ENCODE peak calls at places on chromosomes 2 and 18, in ten cellular contexts. S, N, B, F, D, J, O, I, M and C are unnamed samples.
A peak's percentile ranks its signal among the peaks of the same experiment; 100 is the strongest.

GRCh38 chr2:136828162-136828561 is 62.8 kb downstream of the THSD7B start:
- DNase-seq in S (no peak), N (no peak), B (no peak), F (no peak), D (no peak), J (no peak), O (no peak), I (no peak), M (no peak), C (no peak)

GRCh38 chr2:112150851-112151250 is 12.7 kb downstream of the FBLN7 start:
- DNase-seq in S (no peak), N (no peak), B (no peak), F (peak; percentile 45), D (peak; percentile 13), J (no peak), O (no peak), I (peak; percentile 51), M (no peak), C (no peak)

GRCh38 chr18:51017140-51017874 is 12.7 kb upstream of the SMAD4 start:
- DNase-seq in S (no peak), N (peak; percentile 38), B (peak; percentile 87), F (no peak), D (no peak), J (no peak), O (no peak), I (no peak), M (peak; percentile 40), C (no peak)

GRCh38 chr2:233358864-233359386 is 4.6 kb downstream of the DGKD start:
- DNase-seq in S (no peak), N (no peak), B (no peak), F (no peak), D (no peak), J (no peak), O (no peak), I (no peak), M (no peak), C (no peak)

GRCh38 chr2:15605721-15606120 is 14.1 kb downstream of the DDX1 start:
- DNase-seq in S (no peak), N (no peak), B (no peak), F (no peak), D (no peak), J (no peak), O (no peak), I (no peak), M (no peak), C (no peak)

GRCh38 chr2:127174977-127175376 is 45.1 kb downstream of the CYP27C1 start:
- DNase-seq in S (no peak), N (no peak), B (no peak), F (peak; percentile 72), D (peak; percentile 40), J (peak; percentile 39), O (peak; percentile 74), I (peak; percentile 27), M (peak; percentile 50), C (peak; percentile 75)

GRCh38 chr2:190948671-190949070 is 65.3 kb downstream of the STAT1 start:
- DNase-seq in S (no peak), N (no peak), B (no peak), F (no peak), D (no peak), J (peak; percentile 42), O (peak; percentile 53), I (no peak), M (no peak), C (peak; percentile 64)

GRCh38 chr18:61286867-61287266 is 46.4 kb upstream of the CDH20 start:
- DNase-seq in S (no peak), N (no peak), B (no peak), F (no peak), D (no peak), J (no peak), O (no peak), I (no peak), M (no peak), C (no peak)

GRCh38 chr2:122070241-122070731 is 314.8 kb downstream of the TSN start:
- DNase-seq in S (no peak), N (no peak), B (peak; percentile 48), F (no peak), D (no peak), J (no peak), O (peak; percentile 39), I (no peak), M (no peak), C (no peak)

GRCh38 chr18:9763157-9763556 is 55.1 kb downstream of the RAB31 start:
- DNase-seq in S (no peak), N (no peak), B (no peak), F (no peak), D (no peak), J (no peak), O (no peak), I (no peak), M (no peak), C (no peak)

GRCh38 chr2:50957880-50958279 is 74.1 kb downstream of the NRXN1 start:
- DNase-seq in S (no peak), N (no peak), B (no peak), F (no peak), D (no peak), J (peak; percentile 82), O (peak; percentile 81), I (no peak), M (no peak), C (no peak)

GRCh38 chr2:155062250-155062985 is 363.9 kb downstream of the KCNJ3 start:
- DNase-seq in S (no peak), N (no peak), B (no peak), F (no peak), D (no peak), J (no peak), O (no peak), I (no peak), M (no peak), C (no peak)

GRCh38 chr18:13137939-13138821 is 80.4 kb upstream of the LDLRAD4 start:
- DNase-seq in S (peak; percentile 62), N (no peak), B (no peak), F (no peak), D (peak; percentile 90), J (no peak), O (no peak), I (peak; percentile 86), M (no peak), C (peak; percentile 61)

GRCh38 chr2:235827585-235827992 is 333.7 kb downstream of the AGAP1 start:
- DNase-seq in S (no peak), N (no peak), B (no peak), F (no peak), D (no peak), J (peak; percentile 67), O (peak; percentile 57), I (no peak), M (no peak), C (no peak)

GRCh38 chr18:30132959-30133358 is 909.6 kb downstream of the DSC3 start:
- DNase-seq in S (no peak), N (no peak), B (no peak), F (no peak), D (no peak), J (peak; percentile 62), O (no peak), I (no peak), M (no peak), C (no peak)

GRCh38 chr2:367246-367645 is 79.4 kb upstream of the ALKAL2 start:
- DNase-seq in S (no peak), N (no peak), B (no peak), F (no peak), D (no peak), J (no peak), O (no peak), I (no peak), M (no peak), C (no peak)

GRCh38 chr2:41869542-41870256 is 178.1 kb upstream of the PKDCC start:
- DNase-seq in S (peak; percentile 62), N (peak; percentile 88), B (peak; percentile 85), F (no peak), D (peak; percentile 84), J (peak; percentile 83), O (peak; percentile 77), I (peak; percentile 89), M (peak; percentile 91), C (peak; percentile 92)